ENCODE peak calls at places on chromosomes 7 and 10, in ten cellular contexts. L is brain microvascular endothelial cell, D is transverse colon, C is endothelial cell, A is left ventricle myocardium inferior, J is kidney epithelial cell, B is HepG2, P is cardiac fibroblast, T is heart right ventricle, M is colonic mucosa. G is an unnamed sample.

GRCh38 chr7:265192-265997 is 24.6 kb upstream of the FOXL3 start:
- DNase-seq in L (no peak), D (no peak), C (no peak), A (no peak), J (no peak), B (no peak), P (no peak), T (no peak), M (no peak), G (no peak)

GRCh38 chr7:38232475-38233366 is 40.7 kb downstream of the TARP start:
- DNase-seq in L (peak), D (peak), C (peak), A (no peak), J (no peak), B (no peak), P (no peak), T (no peak), M (peak), G (no peak)

GRCh38 chr7:1748076-1748750 is 78.1 kb downstream of the ELFN1 start:
- DNase-seq in L (no peak), D (no peak), C (no peak), A (no peak), J (no peak), B (no peak), P (no peak), T (no peak), M (no peak), G (no peak)

GRCh38 chr7:1555046-1555812 is 776 bp downstream of the TMEM184A start:
- DNase-seq in L (peak), D (peak), C (no peak), A (no peak), J (peak), B (peak), P (peak), T (no peak), M (peak), G (no peak)

GRCh38 chr7:159118220-159118595 is 26.5 kb downstream of the VIPR2 start:
- DNase-seq in L (no peak), D (no peak), C (no peak), A (no peak), J (no peak), B (no peak), P (no peak), T (no peak), M (no peak), G (no peak)

GRCh38 chr10:72331575-72332422 is 22.9 kb downstream of the DNAJB12 start:
- DNase-seq in L (peak), D (peak), C (peak), A (peak), J (peak), B (peak), P (peak), T (peak), M (peak), G (peak)

GRCh38 chr7:155477469-155477868 is 19.5 kb downstream of the EN2 start:
- DNase-seq in L (no peak), D (no peak), C (no peak), A (no peak), J (no peak), B (no peak), P (no peak), T (no peak), M (no peak), G (no peak)

GRCh38 chr10:6124666-6125065 is 35.8 kb downstream of the RBM17 start:
- DNase-seq in L (no peak), D (no peak), C (no peak), A (peak), J (no peak), B (no peak), P (no peak), T (no peak), M (peak), G (no peak)

GRCh38 chr10:47169631-47170030 is 130.4 kb upstream of the GDF10 start:
- DNase-seq in L (no peak), D (no peak), C (no peak), A (no peak), J (no peak), B (no peak), P (no peak), T (no peak), M (no peak), G (no peak)

GRCh38 chr10:100024741-100025140 is 15.0 kb upstream of the DNMBP start:
- DNase-seq in L (no peak), D (no peak), C (no peak), A (no peak), J (no peak), B (no peak), P (no peak), T (no peak), M (no peak), G (no peak)

GRCh38 chr7:3998060-3998459 is 684.0 kb upstream of the FOXK1 start:
- DNase-seq in L (no peak), D (no peak), C (no peak), A (no peak), J (no peak), B (no peak), P (no peak), T (no peak), M (no peak), G (no peak)

GRCh38 chr7:39526676-39527075 is 39.5 kb upstream of the YAE1 start:
- DNase-seq in L (no peak), D (no peak), C (no peak), A (no peak), J (no peak), B (no peak), P (peak), T (no peak), M (no peak), G (no peak)

GRCh38 chr7:1856966-1857441 is 186.9 kb downstream of the ELFN1 start:
- DNase-seq in L (no peak), D (no peak), C (no peak), A (no peak), J (no peak), B (no peak), P (no peak), T (no peak), M (no peak), G (no peak)

GRCh38 chr7:82323806-82324205 is 119.8 kb downstream of the CACNA2D1 start:
- DNase-seq in L (no peak), D (no peak), C (no peak), A (no peak), J (no peak), B (no peak), P (no peak), T (no peak), M (no peak), G (no peak)

GRCh38 chr7:860149-860548 is 16.2 kb upstream of the GET4 start:
- DNase-seq in L (no peak), D (no peak), C (no peak), A (no peak), J (no peak), B (no peak), P (no peak), T (no peak), M (no peak), G (no peak)

GRCh38 chr10:53664620-53665019 is 892.0 kb upstream of the MBL2 start:
- DNase-seq in L (no peak), D (peak), C (peak), A (no peak), J (no peak), B (no peak), P (no peak), T (no peak), M (peak), G (no peak)

GRCh38 chr7:101696-102376 is 90.5 kb upstream of the FAM20C start:
- DNase-seq in L (peak), D (no peak), C (no peak), A (no peak), J (peak), B (no peak), P (peak), T (no peak), M (no peak), G (peak)

GRCh38 chr7:148556892-148557291 is 33.7 kb upstream of the C7orf33 start:
- DNase-seq in L (no peak), D (no peak), C (no peak), A (no peak), J (no peak), B (no peak), P (no peak), T (no peak), M (no peak), G (no peak)

GRCh38 chr7:106681815-106682495 is 21.0 kb upstream of the CCDC71L start:
- DNase-seq in L (peak), D (no peak), C (no peak), A (no peak), J (no peak), B (no peak), P (peak), T (no peak), M (no peak), G (no peak)

GRCh38 chr10:72588266-72588665 is 37.6 kb downstream of the MICU1 start:
- DNase-seq in L (no peak), D (no peak), C (no peak), A (no peak), J (no peak), B (no peak), P (peak), T (no peak), M (no peak), G (no peak)

DNA sequence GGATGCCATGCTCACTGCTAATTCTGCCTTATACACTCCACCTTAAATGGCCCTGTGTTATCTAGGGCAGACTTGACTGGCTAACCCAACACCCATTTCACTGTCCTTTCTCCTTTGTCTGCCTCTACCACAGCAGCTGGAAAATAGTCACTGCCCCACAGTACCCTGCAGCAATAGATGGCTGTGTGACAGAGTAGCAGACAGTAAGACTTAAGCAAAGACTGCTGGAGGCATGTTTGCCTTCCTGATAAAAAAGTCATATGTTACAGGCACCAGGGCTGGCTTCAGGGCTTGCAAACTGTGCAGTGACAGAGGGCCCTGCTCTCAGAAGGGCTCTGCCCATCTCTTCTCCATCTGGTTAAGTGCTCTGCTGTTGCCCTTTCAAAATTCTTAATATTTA is 332.6 kb upstream of the GHITM start:
- DNase-seq in L (no peak), D (no peak), C (no peak), A (no peak), J (no peak), B (no peak), P (no peak), T (no peak), M (no peak), G (no peak)
- TF ChIP-seq CTCF in L (no peak), D (no peak), C (no peak), A (no peak), J (no peak), B (no peak), P (no peak), T (no peak), M (no peak), G (no peak)

GRCh38 chr10:35375091-35375765 is 38.9 kb downstream of the CCNY start:
- DNase-seq in L (no peak), D (no peak), C (no peak), A (no peak), J (no peak), B (no peak), P (peak), T (no peak), M (no peak), G (no peak)
- TF ChIP-seq CTCF in L (peak), D (no peak), C (no peak), A (no peak), J (no peak), B (no peak), P (peak), T (no peak), M (no peak), G (no peak)

GRCh38 chr7:135704074-135704473 is 23.9 kb downstream of the SLC13A4 start:
- DNase-seq in L (no peak), D (no peak), C (no peak), A (no peak), J (no peak), B (no peak), P (no peak), T (no peak), M (no peak), G (no peak)
- TF ChIP-seq CTCF in L (peak), D (no peak), C (peak), A (peak), J (peak), B (no peak), P (peak), T (peak), M (no peak), G (peak)

GRCh38 chr7:98360221-98361124 is 40.4 kb downstream of the BAIAP2L1 start:
- DNase-seq in L (no peak), D (peak), C (peak), A (no peak), J (no peak), B (peak), P (no peak), T (no peak), M (peak), G (no peak)
- TF ChIP-seq CTCF in L (no peak), D (peak), C (no peak), A (no peak), J (no peak), B (peak), P (no peak), T (no peak), M (no peak), G (no peak)

GRCh38 chr10:88642991-88643390 is 21.3 kb upstream of the LIPF start:
- DNase-seq in L (peak), D (no peak), C (no peak), A (no peak), J (no peak), B (no peak), P (peak), T (no peak), M (no peak), G (no peak)
- TF ChIP-seq CTCF in L (no peak), D (no peak), C (no peak), A (no peak), J (no peak), B (no peak), P (no peak), T (no peak), M (no peak), G (no peak)

GRCh38 chr7:50534690-50535290 is 30.4 kb downstream of the DDC start:
- DNase-seq in L (peak), D (no peak), C (no peak), A (no peak), J (peak), B (peak), P (peak), T (no peak), M (no peak), G (no peak)
- TF ChIP-seq CTCF in L (peak), D (no peak), C (no peak), A (no peak), J (no peak), B (peak), P (no peak), T (no peak), M (no peak), G (no peak)

DNA sequence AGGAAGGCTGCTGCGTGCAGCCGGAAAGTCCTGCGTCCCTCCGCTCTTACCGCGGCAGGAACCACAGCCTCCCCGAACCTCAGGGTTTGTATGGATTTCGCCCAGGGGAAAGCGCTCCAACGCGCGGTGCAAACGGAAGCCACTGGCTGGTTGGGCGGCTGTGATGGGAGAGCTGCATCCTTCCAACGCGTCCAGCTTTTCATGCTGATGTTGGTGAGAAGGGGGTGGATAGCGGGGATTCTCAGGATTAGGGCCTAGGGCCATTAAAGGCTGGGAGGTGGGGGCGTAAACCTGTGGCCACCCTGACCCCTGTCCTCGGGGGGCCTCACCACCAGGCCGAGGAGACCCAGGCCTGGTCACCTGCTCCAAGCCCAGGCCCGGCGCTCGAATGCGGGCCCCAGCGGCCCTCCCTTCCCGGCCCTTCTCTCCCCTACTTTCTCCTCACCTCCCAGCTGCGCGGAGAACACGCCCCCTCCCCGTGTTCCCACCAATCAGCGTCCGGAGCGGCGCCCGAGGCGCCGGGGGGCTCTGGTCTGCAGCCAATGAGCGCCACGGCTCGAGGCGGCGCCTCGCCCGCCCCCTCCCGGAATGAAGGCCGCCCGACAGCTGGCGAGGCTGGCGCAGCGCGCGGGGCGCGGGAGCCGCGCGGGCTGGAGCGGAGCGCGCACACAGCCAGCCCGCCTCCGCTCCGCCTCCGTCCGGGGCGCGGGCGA is 458 bp upstream of the NANOS1 start:
- DNase-seq in L (peak), D (peak), C (peak), A (peak), J (no peak), B (peak), P (peak), T (peak), M (peak), G (peak)
- TF ChIP-seq CTCF in L (peak), D (no peak), C (no peak), A (peak), J (no peak), B (no peak), P (no peak), T (peak), M (no peak), G (peak)

GRCh38 chr10:13586676-13587355 is at the start of gene PRPF18:
- DNase-seq in L (peak), D (peak), C (peak), A (peak), J (peak), B (peak), P (peak), T (peak), M (peak), G (peak)

GRCh38 chr10:13587367-13587766 is 602 bp downstream of the PRPF18 start:
- DNase-seq in L (no peak), D (peak), C (peak), A (no peak), J (no peak), B (peak), P (peak), T (no peak), M (peak), G (no peak)

GRCh38 chr10:13592306-13592705 is 5.5 kb downstream of the PRPF18 start:
- DNase-seq in L (no peak), D (no peak), C (no peak), A (no peak), J (no peak), B (no peak), P (no peak), T (no peak), M (no peak), G (no peak)

GRCh38 chr10:13590886-13591285 is 4.1 kb downstream of the PRPF18 start:
- DNase-seq in L (no peak), D (no peak), C (no peak), A (no peak), J (no peak), B (no peak), P (no peak), T (no peak), M (no peak), G (no peak)

GRCh38 chr10:13589316-13589715 is 2.6 kb downstream of the PRPF18 start:
- DNase-seq in L (no peak), D (no peak), C (no peak), A (no peak), J (no peak), B (no peak), P (no peak), T (no peak), M (no peak), G (no peak)
- TF ChIP-seq CTCF in L (peak), D (no peak), C (no peak), A (no peak), J (peak), B (no peak), P (no peak), T (no peak), M (no peak), G (peak)

G was measured in osteocyte.